ENCODE peak calls at places on chromosomes 13 and 19, in seven cellular contexts. P is cardiac muscle cell; M is BJ; L is K562; F is CD8-positive, alpha-beta memory T cell; H is GM23248; G is gastrocnemius medialis. B is an unnamed sample.

GRCh38 chr13:84430441-84430840 is 548.2 kb upstream of the SLITRK1 start:
- DNase-seq in L (no peak), G (no peak), F (no peak), H (peak; percentile 27), M (no peak), P (no peak), B (no peak)

GRCh38 chr13:50081106-50081898 is 66.1 kb downstream of the KCNRG start:
- DNase-seq in G (peak; percentile 7), L (peak; percentile 45), P (peak; percentile 54), F (peak; percentile 37), M (no peak), H (peak; percentile 59), B (no peak)

GRCh38 chr13:31310356-31310755 is 110.6 kb downstream of the B3GLCT start:
- DNase-seq in M (no peak), G (no peak), P (no peak), H (no peak), L (no peak), F (no peak), B (no peak)

GRCh38 chr13:114132419-114133121 is at the start of gene RASA3:
- DNase-seq in L (peak; percentile 89), P (peak; percentile 93), M (no peak), H (peak; percentile 91), F (peak; percentile 69), G (peak; percentile 58), B (peak; percentile 54)

GRCh38 chr19:41350735-41351338 is 2.9 kb downstream of the TGFB1 start:
- DNase-seq in H (peak; percentile 53), P (peak; percentile 28), G (no peak), M (no peak), L (peak; percentile 67), F (no peak), B (no peak)

GRCh38 chr13:51585234-51585672 is 991 bp downstream of the WDFY2 start:
- DNase-seq in F (no peak), M (no peak), L (no peak), H (peak; percentile 55), G (no peak), P (peak; percentile 45), B (no peak)

GRCh38 chr19:14562660-14563589 is 8.9 kb downstream of the NDUFB7 start:
- DNase-seq in L (no peak), M (no peak), H (no peak), G (peak; percentile 38), P (no peak), F (no peak), B (no peak)

GRCh38 chr19:3497757-3498515 is 2.5 kb downstream of the DOHH start:
- DNase-seq in L (no peak), H (no peak), M (no peak), G (no peak), P (no peak), F (no peak), B (no peak)

GRCh38 chr13:76379341-76380105 is 506.7 kb downstream of the KCTD12 start:
- DNase-seq in G (no peak), H (no peak), M (no peak), P (no peak), L (no peak), F (no peak), B (no peak)

GRCh38 chr13:22569830-22570229 is 610.9 kb upstream of the SGCG start:
- DNase-seq in H (no peak), M (no peak), G (no peak), P (no peak), L (no peak), F (no peak), B (no peak)

GRCh38 chr19:33054623-33055022 is 10.1 kb downstream of the RHPN2 start:
- DNase-seq in M (no peak), H (no peak), L (no peak), P (no peak), G (no peak), F (no peak), B (no peak)

GRCh38 chr19:20558571-20558970 is 7.0 kb downstream of the ZNF737 start:
- DNase-seq in L (no peak), H (no peak), P (no peak), F (no peak), M (no peak), G (no peak), B (no peak)

GRCh38 chr13:44680746-44681355 is 104.7 kb upstream of the TSC22D1 start:
- DNase-seq in F (no peak), M (no peak), L (no peak), P (no peak), G (no peak), H (no peak), B (no peak)

GRCh38 chr19:52138614-52139290 is 986 bp downstream of the ZNF616 start:
- DNase-seq in G (peak; percentile 3), F (no peak), M (no peak), H (peak; percentile 63), L (peak; percentile 46), P (peak; percentile 29), B (no peak)

GRCh38 chr19:18224525-18225354 is 1.5 kb downstream of the PDE4C start:
- DNase-seq in H (peak; percentile 100), L (peak; percentile 95), F (peak; percentile 74), P (peak; percentile 100), M (peak; percentile 88), G (peak; percentile 97), B (peak; percentile 89)
- H3K4me3 ChIP-seq in H (peak overlapping the region; percentile 62), L (peak overlapping the region; percentile 48), F (peak overlapping the region; percentile 55), P (peak overlapping the region; percentile 32), M (peak overlapping the region; percentile 34), G (peak overlapping the region; percentile 71), B (peak overlapping the region; percentile 68)

GRCh38 chr19:8209965-8210659 is 942 bp downstream of the CERS4 start:
- DNase-seq in L (no peak), H (no peak), P (no peak), G (no peak), M (no peak), F (no peak), B (no peak)
- H3K4me3 ChIP-seq in L (peak overlapping the region; percentile 55), H (no peak overlapping the region), P (peak overlapping the region; percentile 67), G (peak overlapping the region; percentile 58), M (peak overlapping the region; percentile 61), F (peak overlapping the region; percentile 87), B (peak overlapping the region; percentile 67)

GRCh38 chr19:36838784-36839324 is 667 bp upstream of the ZNF790 start:
- DNase-seq in H (no peak), P (no peak), G (no peak), F (no peak), M (peak; percentile 4), L (no peak), B (no peak)
- H3K4me3 ChIP-seq in H (peak overlapping the region; percentile 87), P (peak overlapping the region; percentile 79), G (peak overlapping the region; percentile 68), F (peak overlapping the region; percentile 69), M (peak overlapping the region; percentile 65), L (peak overlapping the region; percentile 48), B (peak overlapping the region; percentile 37)

GRCh38 chr13:46683879-46684278 is 113.1 kb downstream of the ESD start:
- DNase-seq in F (no peak), L (no peak), G (no peak), P (no peak), H (no peak), M (no peak), B (no peak)

GRCh38 chr13:46682015-46682414 is 114.9 kb downstream of the ESD start:
- DNase-seq in M (no peak), P (no peak), F (no peak), G (no peak), H (no peak), L (no peak), B (no peak)

GRCh38 chr13:46675016-46675415 is 121.9 kb downstream of the ESD start:
- DNase-seq in H (no peak), P (no peak), M (no peak), F (no peak), G (no peak), L (no peak), B (no peak)

GRCh38 chr13:46676378-46676725 is 120.6 kb downstream of the ESD start:
- DNase-seq in H (no peak), P (no peak), G (no peak), F (no peak), L (no peak), M (no peak), B (no peak)

DNA sequence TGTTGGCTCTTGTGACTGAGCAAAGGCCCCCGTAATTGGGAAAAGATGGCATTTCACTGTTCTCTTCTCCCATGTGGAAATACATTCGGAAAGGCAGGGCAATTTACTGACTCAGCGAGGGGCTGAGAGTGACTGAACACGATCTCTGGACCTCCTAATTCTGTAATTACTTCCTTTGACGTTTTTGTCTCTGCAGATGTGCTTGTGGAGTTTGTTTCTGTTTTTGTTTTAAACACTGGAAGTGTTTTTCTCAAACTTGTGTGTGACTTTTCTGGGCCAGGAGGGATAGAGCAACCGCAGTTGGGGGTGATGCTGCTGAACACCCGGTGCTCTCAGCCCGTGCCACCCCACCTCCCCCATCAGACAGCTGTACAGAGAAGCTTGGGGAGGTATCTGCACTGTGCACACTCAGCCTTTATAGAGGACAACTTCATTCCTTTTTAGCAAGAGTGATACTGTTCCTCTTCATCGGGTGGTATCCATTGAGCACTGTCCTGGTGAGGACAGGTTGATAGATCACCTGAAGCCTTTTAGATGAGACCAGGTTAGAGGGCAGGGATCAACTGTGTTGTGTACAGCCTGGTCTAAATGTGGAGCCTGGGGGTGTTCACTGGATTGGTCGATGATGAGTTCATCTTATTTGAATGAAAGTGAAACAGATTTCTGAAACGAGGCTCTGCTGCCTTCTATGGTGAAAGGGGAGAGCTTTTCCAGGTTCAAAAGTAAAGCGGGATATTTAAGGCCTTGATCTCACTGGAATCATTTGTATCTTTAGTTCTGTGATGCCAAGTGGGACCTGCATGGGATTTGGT is 117.4 kb downstream of the ESD start:
- DNase-seq in H (peak; percentile 87), L (no peak), F (peak; percentile 12), G (no peak), P (peak; percentile 71), M (peak; percentile 30), B (no peak)
- H3K4me3 ChIP-seq in H (peak overlapping the region; percentile 72), L (no peak overlapping the region), F (peak overlapping the region; percentile 33), G (peak overlapping the region; percentile 41), P (no peak overlapping the region), M (peak overlapping the region; percentile 36), B (no peak overlapping the region)

GRCh38 chr19:2083174-2083854 is 12.8 kb downstream of the MOB3A start:
- DNase-seq in M (no peak), L (no peak), H (no peak), P (no peak), G (no peak), F (peak; percentile 56), B (no peak)
- H3K4me3 ChIP-seq in M (no peak overlapping the region), L (no peak overlapping the region), H (no peak overlapping the region), P (no peak overlapping the region), G (no peak overlapping the region), F (peak overlapping the region; percentile 83), B (no peak overlapping the region)